ENCODE peak calls at places on chromosomes 16 and 17, in five cellular contexts. One of them, this sample, is unnamed.

GRCh38 chr16:69057400-69058378 is 47.8 kb upstream of the HAS3 start:
- DNase-seq in WTC11: no peak
- DNase-seq in K562: no peak
- DNase-seq in H1: no peak
- DNase-seq in GM12878: peak
- DNase-seq in this sample: no peak

GRCh38 chr17:78785011-78785662 is 3.1 kb upstream of the CYTH1 start:
- DNase-seq in K562: no peak
- DNase-seq in GM12878: no peak
- DNase-seq in WTC11: no peak
- DNase-seq in H1: no peak
- DNase-seq in this sample: no peak

GRCh38 chr17:71975998-71976649 is 144.7 kb upstream of the SOX9 start:
- DNase-seq in GM12878: no peak
- DNase-seq in WTC11: peak
- DNase-seq in K562: no peak
- DNase-seq in H1: no peak
- DNase-seq in this sample: no peak

GRCh38 chr16:88716601-88717001 is 10.3 kb downstream of the CTU2 start:
- DNase-seq in GM12878: no peak
- DNase-seq in WTC11: no peak
- DNase-seq in H1: no peak
- DNase-seq in K562: no peak
- DNase-seq in this sample: no peak

GRCh38 chr17:64418506-64419339 is 28.1 kb upstream of the PECAM1 start:
- DNase-seq in WTC11: no peak
- DNase-seq in H1: no peak
- DNase-seq in GM12878: no peak
- DNase-seq in K562: peak
- DNase-seq in this sample: peak

GRCh38 chr16:64440421-64440831 is 681.4 kb downstream of the CDH11 start:
- DNase-seq in H1: no peak
- DNase-seq in K562: no peak
- DNase-seq in WTC11: no peak
- DNase-seq in GM12878: no peak
- DNase-seq in this sample: peak

GRCh38 chr17:18626152-18626870 is 17.9 kb downstream of the TBC1D28 start:
- DNase-seq in WTC11: no peak
- DNase-seq in H1: no peak
- DNase-seq in K562: no peak
- DNase-seq in GM12878: no peak
- DNase-seq in this sample: no peak

GRCh38 chr16:54816471-54816870 is 114.2 kb upstream of the IRX5 start:
- DNase-seq in GM12878: no peak
- DNase-seq in K562: no peak
- DNase-seq in WTC11: no peak
- DNase-seq in H1: no peak
- DNase-seq in this sample: no peak

GRCh38 chr16:3872216-3872895 is 8.2 kb downstream of the CREBBP start:
- DNase-seq in K562: no peak
- DNase-seq in H1: no peak
- DNase-seq in WTC11: no peak
- DNase-seq in GM12878: no peak
- DNase-seq in this sample: no peak

GRCh38 chr16:67661101-67661661 is 421 bp downstream of the PARD6A start:
- DNase-seq in GM12878: no peak
- DNase-seq in WTC11: peak
- DNase-seq in K562: no peak
- DNase-seq in H1: no peak
- DNase-seq in this sample: no peak

GRCh38 chr16:87203060-87203656 is 114.0 kb downstream of the C16orf95 start:
- DNase-seq in WTC11: peak
- DNase-seq in K562: peak
- DNase-seq in H1: peak
- DNase-seq in GM12878: no peak
- DNase-seq in this sample: peak

GRCh38 chr16:50193594-50193993 is 40.5 kb downstream of the TENT4B start:
- DNase-seq in K562: no peak
- DNase-seq in GM12878: no peak
- DNase-seq in H1: no peak
- DNase-seq in WTC11: no peak
- DNase-seq in this sample: no peak

GRCh38 chr17:14845562-14846335 is 419.4 kb downstream of the PMP22 start:
- DNase-seq in GM12878: no peak
- DNase-seq in K562: no peak
- DNase-seq in H1: no peak
- DNase-seq in WTC11: no peak
- DNase-seq in this sample: no peak

GRCh38 chr17:50944054-50944901 is 78.1 kb upstream of the TOB1 start:
- DNase-seq in GM12878: no peak
- DNase-seq in H1: no peak
- DNase-seq in K562: peak
- DNase-seq in WTC11: peak
- DNase-seq in this sample: peak

GRCh38 chr16:26665166-26665939 is 401.4 kb upstream of the C16orf82 start:
- DNase-seq in GM12878: no peak
- DNase-seq in H1: no peak
- DNase-seq in K562: no peak
- DNase-seq in WTC11: no peak
- DNase-seq in this sample: no peak

GRCh38 chr16:69853481-69853880 is 91.3 kb downstream of the WWP2 start:
- DNase-seq in H1: no peak
- DNase-seq in K562: no peak
- DNase-seq in GM12878: no peak
- DNase-seq in WTC11: no peak
- DNase-seq in this sample: no peak

GRCh38 chr16:81618661-81619060 is 160.4 kb upstream of the PLCG2 start:
- DNase-seq in K562: no peak
- DNase-seq in H1: no peak
- DNase-seq in GM12878: no peak
- DNase-seq in WTC11: no peak
- DNase-seq in this sample: no peak

GRCh38 chr17:55794681-55795080 is 43.8 kb downstream of the PCTP start:
- DNase-seq in H1: no peak
- DNase-seq in GM12878: no peak
- DNase-seq in K562: no peak
- DNase-seq in WTC11: no peak
- DNase-seq in this sample: no peak

GRCh38 chr17:58416937-58417299 is 416 bp downstream of the RNF43 start:
- DNase-seq in WTC11: no peak
- DNase-seq in H1: no peak
- DNase-seq in GM12878: no peak
- DNase-seq in K562: no peak
- DNase-seq in this sample: no peak

GRCh38 chr17:42171831-42172230 is 9.1 kb downstream of the KCNH4 start:
- DNase-seq in WTC11: peak
- DNase-seq in K562: no peak
- DNase-seq in H1: no peak
- DNase-seq in GM12878: no peak
- DNase-seq in this sample: no peak

GRCh38 chr16:67181346-67181745 is 2.4 kb downstream of the MATCAP1 start:
- DNase-seq in GM12878: no peak
- DNase-seq in H1: no peak
- DNase-seq in WTC11: no peak
- DNase-seq in K562: no peak
- DNase-seq in this sample: no peak

DNA sequence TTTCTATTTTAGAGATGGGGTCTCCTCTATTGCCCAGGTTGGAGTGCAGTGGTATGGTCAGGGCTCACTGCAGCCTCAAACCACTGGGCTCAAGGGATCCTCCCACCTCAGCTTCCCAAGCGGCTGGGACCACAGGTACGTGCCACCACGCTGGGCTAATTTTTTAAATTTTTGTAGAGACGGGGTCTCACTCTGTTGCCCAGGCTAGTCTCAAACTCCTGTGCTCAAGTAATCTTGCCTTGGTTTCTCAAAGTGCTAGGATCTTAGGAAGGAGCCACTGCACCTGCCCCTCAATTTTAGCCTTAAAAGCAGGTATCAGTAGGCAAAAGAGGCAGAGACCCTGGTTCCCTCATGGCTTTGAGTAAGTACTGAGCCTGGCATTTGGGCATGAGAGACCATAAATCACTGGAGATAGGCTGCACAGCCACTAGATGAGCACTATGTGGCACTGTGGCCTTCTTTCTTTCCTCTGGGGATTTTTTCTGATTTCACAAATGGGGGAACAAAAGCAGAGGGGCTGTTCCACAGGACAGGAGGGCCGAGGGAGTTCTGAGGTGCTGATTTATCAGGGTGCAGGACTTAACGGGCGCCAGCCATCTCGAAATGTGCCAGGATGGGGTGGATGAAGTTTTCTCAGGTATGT is 82.2 kb downstream of the PLXDC1 start:
- DNase-seq in GM12878: no peak
- DNase-seq in K562: peak
- DNase-seq in WTC11: no peak
- DNase-seq in H1: no peak
- DNase-seq in this sample: peak
- TF ChIP-seq ATF2 in GM12878: no peak
- TF ChIP-seq ATF2 in K562: no peak
- TF ChIP-seq ATF2 in WTC11: no peak
- TF ChIP-seq ATF2 in H1: no peak
- TF ChIP-seq ATF2 in this sample: no peak

GRCh38 chr17:63295839-63296590 is 150.1 kb downstream of the CYB561 start:
- DNase-seq in K562: no peak
- DNase-seq in GM12878: no peak
- DNase-seq in WTC11: no peak
- DNase-seq in H1: no peak
- DNase-seq in this sample: no peak
- TF ChIP-seq ATF2 in K562: no peak
- TF ChIP-seq ATF2 in GM12878: no peak
- TF ChIP-seq ATF2 in WTC11: no peak
- TF ChIP-seq ATF2 in H1: no peak
- TF ChIP-seq ATF2 in this sample: no peak

DNA sequence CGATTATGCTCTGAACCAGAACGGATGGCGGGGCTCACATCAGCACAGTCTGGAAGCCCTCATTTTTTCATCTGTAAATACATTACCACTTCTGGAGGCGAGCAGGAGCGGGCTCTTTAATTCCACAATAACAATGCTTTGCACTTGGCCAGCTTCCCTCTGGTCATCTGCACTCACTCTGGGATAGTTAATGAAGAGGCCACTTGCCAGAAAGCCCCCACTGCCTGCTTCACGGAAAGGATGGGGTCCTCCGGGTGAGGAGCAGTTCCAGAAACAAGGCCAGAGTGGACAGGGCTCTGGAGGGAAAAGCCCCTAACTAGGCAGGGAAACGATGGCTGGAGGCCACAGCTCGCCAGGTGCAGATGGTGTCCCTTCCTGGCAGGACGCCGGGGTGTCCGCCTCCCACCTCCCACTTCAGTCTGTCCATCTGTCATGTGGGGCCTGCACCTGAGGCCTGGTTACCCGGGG is 13.1 kb upstream of the BCAR1 start:
- DNase-seq in K562: no peak
- DNase-seq in WTC11: no peak
- DNase-seq in H1: no peak
- DNase-seq in GM12878: no peak
- DNase-seq in this sample: no peak
- TF ChIP-seq ATF2 in K562: no peak
- TF ChIP-seq ATF2 in WTC11: no peak
- TF ChIP-seq ATF2 in H1: no peak
- TF ChIP-seq ATF2 in GM12878: no peak
- TF ChIP-seq ATF2 in this sample: no peak

GRCh38 chr16:53121043-53121442 is 66.3 kb downstream of the CHD9 start:
- DNase-seq in K562: no peak
- DNase-seq in H1: no peak
- DNase-seq in WTC11: no peak
- DNase-seq in GM12878: no peak
- DNase-seq in this sample: no peak
- TF ChIP-seq ATF2 in K562: no peak
- TF ChIP-seq ATF2 in H1: no peak
- TF ChIP-seq ATF2 in WTC11: no peak
- TF ChIP-seq ATF2 in GM12878: no peak
- TF ChIP-seq ATF2 in this sample: no peak

GRCh38 chr17:13599808-13600398 is 1.8 kb downstream of the HS3ST3A1 start:
- DNase-seq in K562: no peak
- DNase-seq in WTC11: no peak
- DNase-seq in H1: no peak
- DNase-seq in GM12878: no peak
- DNase-seq in this sample: no peak

GRCh38 chr17:13598353-13599167 is 3.2 kb downstream of the HS3ST3A1 start:
- DNase-seq in H1: no peak
- DNase-seq in GM12878: no peak
- DNase-seq in K562: no peak
- DNase-seq in WTC11: no peak
- DNase-seq in this sample: no peak

GRCh38 chr17:13599168-13599577 is 2.6 kb downstream of the HS3ST3A1 start:
- DNase-seq in H1: no peak
- DNase-seq in GM12878: no peak
- DNase-seq in WTC11: no peak
- DNase-seq in K562: no peak
- DNase-seq in this sample: no peak

GRCh38 chr17:13596241-13596941 is 5.3 kb downstream of the HS3ST3A1 start:
- DNase-seq in WTC11: no peak
- DNase-seq in H1: no peak
- DNase-seq in GM12878: no peak
- DNase-seq in K562: no peak
- DNase-seq in this sample: no peak

DNA sequence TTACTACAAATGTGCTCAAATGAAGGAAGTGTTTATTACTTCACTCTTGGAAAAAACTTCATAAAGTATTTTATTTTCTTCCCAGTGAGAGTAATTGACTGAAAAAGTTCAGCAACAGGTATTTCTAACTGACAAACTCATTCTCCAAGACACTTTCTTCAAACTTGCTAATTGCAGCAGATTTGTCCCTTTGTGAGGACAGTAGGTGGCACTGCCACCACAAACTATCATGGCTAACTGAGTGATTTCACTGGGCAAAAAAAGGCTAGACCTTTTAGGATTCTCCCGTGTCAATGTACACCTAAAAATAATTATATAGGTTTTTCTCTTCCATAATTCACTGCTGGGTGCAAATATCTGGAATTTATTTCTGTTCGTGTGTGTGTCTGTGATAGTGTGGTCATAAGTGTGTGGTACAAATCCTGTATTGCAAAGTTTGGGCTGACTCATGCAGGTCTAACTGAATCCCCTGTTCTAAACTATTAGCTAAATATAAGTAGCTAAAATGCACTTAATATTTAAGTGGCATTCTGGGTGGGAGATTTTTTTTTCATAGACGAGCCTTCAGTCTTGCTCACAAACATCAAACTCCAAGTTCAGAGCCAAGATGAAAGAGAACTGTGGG is 3.9 kb downstream of the HS3ST3A1 start:
- DNase-seq in H1: no peak
- DNase-seq in WTC11: peak
- DNase-seq in GM12878: no peak
- DNase-seq in K562: no peak
- DNase-seq in this sample: peak
- TF ChIP-seq ATF2 in H1: no peak
- TF ChIP-seq ATF2 in WTC11: no peak
- TF ChIP-seq ATF2 in GM12878: no peak
- TF ChIP-seq ATF2 in K562: no peak
- TF ChIP-seq ATF2 in this sample: no peak

This sample was measured in HepG2.